ENCODE peak calls at places on chromosomes 11 and 22, in four cellular contexts. H, U, W and B are unnamed samples.

GRCh38 chr22:42959472-42960145 is 55.3 kb downstream of the PACSIN2 start:
- DNase-seq in U (peak; percentile 76), H (no peak), W (peak; percentile 41), B (no peak)

GRCh38 chr11:100805509-100806199 is 118.6 kb downstream of the ARHGAP42 start:
- DNase-seq in U (no peak), W (peak; percentile 74), H (no peak), B (no peak)

GRCh38 chr11:29063630-29064361 is 953.0 kb downstream of the KCNA4 start:
- DNase-seq in U (no peak), H (no peak), W (no peak), B (no peak)

GRCh38 chr11:108497317-108498045 is 703 bp downstream of the POGLUT3 start:
- DNase-seq in H (peak; percentile 63), U (peak; percentile 99), W (peak; percentile 99), B (peak; percentile 28)

GRCh38 chr11:61700221-61700620 is 20.0 kb downstream of the DAGLA start:
- DNase-seq in W (peak; percentile 44), H (no peak), U (no peak), B (no peak)

GRCh38 chr11:74010306-74010981 is 1.6 kb upstream of the UCP3 start:
- DNase-seq in U (no peak), H (no peak), W (no peak), B (no peak)

GRCh38 chr11:125064070-125064469 is 965 bp downstream of the SLC37A2 start:
- DNase-seq in W (no peak), U (no peak), H (no peak), B (no peak)

GRCh38 chr11:12390258-12390657 is 12.9 kb downstream of the PARVA start:
- DNase-seq in U (no peak), H (no peak), W (no peak), B (no peak)

GRCh38 chr11:45216901-45217300 is 69.2 kb downstream of the SYT13 start:
- DNase-seq in H (no peak), U (no peak), W (no peak), B (no peak)

GRCh38 chr11:17978553-17979287 is 34.1 kb downstream of the SERGEF start:
- DNase-seq in H (no peak), W (peak; percentile 23), U (no peak), B (no peak)

GRCh38 chr22:43467171-43467570 is 55.4 kb downstream of the MPPED1 start:
- DNase-seq in H (no peak), U (no peak), W (no peak), B (no peak)

GRCh38 chr11:114330373-114330772 is 34.2 kb downstream of the NNMT start:
- DNase-seq in W (no peak), U (no peak), H (no peak), B (no peak)

GRCh38 chr22:44326549-44326881 is 13.8 kb upstream of the SHISAL1 start:
- DNase-seq in H (no peak), W (no peak), U (no peak), B (no peak)

GRCh38 chr22:36160499-36160942 is at the start of gene APOL3:
- DNase-seq in U (no peak), W (peak; percentile 76), H (peak; percentile 47), B (no peak)

GRCh38 chr11:4680341-4680740 is 17.3 kb downstream of the OR51E2 start:
- DNase-seq in U (no peak), H (no peak), W (no peak), B (no peak)

GRCh38 chr11:92311616-92312449 is 87.2 kb downstream of the FAT3 start:
- DNase-seq in U (no peak), W (no peak), H (no peak), B (no peak)

GRCh38 chr22:49963647-49964026 is 3.1 kb downstream of the PIM3 start:
- DNase-seq in U (no peak), W (no peak), H (peak; percentile 13), B (no peak)

GRCh38 chr11:122984186-122985011 is 2.8 kb upstream of the BSX start:
- DNase-seq in H (no peak), U (no peak), W (peak; percentile 38), B (no peak)

GRCh38 chr22:20000246-20001081 is 16.2 kb downstream of the ARVCF start:
- DNase-seq in W (no peak), H (no peak), U (no peak), B (no peak)

GRCh38 chr11:124578761-124579160 is 9.0 kb downstream of the OR8A1 start:
- DNase-seq in H (no peak), U (no peak), W (no peak), B (no peak)

GRCh38 chr11:122733301-122733686 is 77.8 kb downstream of the UBASH3B start:
- DNase-seq in W (no peak), H (peak; percentile 32), U (no peak), B (no peak)

GRCh38 chr11:70901951-70902521 is 350.3 kb downstream of the SHANK2 start:
- DNase-seq in W (peak; percentile 8), U (no peak), H (no peak), B (no peak)

GRCh38 chr22:42324991-42325710 is 54.7 kb upstream of the TCF20 start:
- DNase-seq in W (no peak), H (no peak), U (no peak), B (no peak)

GRCh38 chr22:44823806-44824205 is 71.4 kb downstream of the ARHGAP8 start:
- DNase-seq in U (no peak), H (no peak), W (no peak), B (no peak)

GRCh38 chr22:39283312-39284141 is 35.9 kb downstream of the RPL3 start:
- DNase-seq in H (no peak), W (peak; percentile 99), U (no peak), B (no peak)

GRCh38 chr11:60390389-60390788 is 5.9 kb upstream of the MS4A14 start:
- DNase-seq in W (no peak), U (no peak), H (no peak), B (no peak)

GRCh38 chr11:120581317-120581716 is 69.8 kb downstream of the GRIK4 start:
- DNase-seq in W (no peak), H (no peak), U (no peak), B (no peak)

GRCh38 chr22:44402196-44403111 is 89.7 kb upstream of the SHISAL1 start:
- DNase-seq in U (no peak), W (no peak), H (no peak), B (no peak)

GRCh38 chr11:110989734-110990133 is 255.8 kb upstream of the POU2AF2 start:
- DNase-seq in H (no peak), W (peak; percentile 39), U (no peak), B (no peak)

GRCh38 chr11:72569966-72570892 is 104.0 kb downstream of the PDE2A start:
- DNase-seq in H (no peak), U (peak; percentile 38), W (peak; percentile 69), B (no peak)

GRCh38 chr11:44607324-44607962 is 42.0 kb downstream of the CD82 start:
- DNase-seq in H (no peak), W (peak; percentile 57), U (no peak), B (no peak)

GRCh38 chr11:7892059-7892699 is 38.9 kb downstream of the OR10A6 start:
- DNase-seq in W (peak; percentile 49), H (no peak), U (peak; percentile 38), B (no peak)

GRCh38 chr11:122287401-122287800 is 171.4 kb upstream of the BLID start:
- DNase-seq in U (no peak), H (no peak), W (no peak), B (no peak)